ENCODE peak calls at places on chromosomes 6 and 20, in eight cellular contexts. O, R, C, Q, V, Z, W and K are unnamed samples.

GRCh38 chr6:71406871-71407860 is 118.6 kb downstream of the OGFRL1 start:
- DNase-seq in O (no peak), R (no peak), C (no peak), Q (no peak), V (no peak), Z (no peak), W (no peak), K (peak; percentile 95)

GRCh38 chr6:109894181-109894580 is 83.9 kb upstream of the GPR6 start:
- DNase-seq in O (no peak), R (no peak), C (no peak), Q (no peak), V (no peak), Z (no peak), W (no peak), K (no peak)

GRCh38 chr6:90146914-90147668 is 149.6 kb downstream of the BACH2 start:
- DNase-seq in O (no peak), R (no peak), C (peak; percentile 40), Q (no peak), V (no peak), Z (no peak), W (no peak), K (no peak)

GRCh38 chr20:13625241-13625981 is 13.3 kb downstream of the TASP1 start:
- DNase-seq in O (no peak), R (no peak), C (no peak), Q (no peak), V (no peak), Z (no peak), W (no peak), K (no peak)

GRCh38 chr20:24657211-24657610 is 187.8 kb downstream of the SYNDIG1 start:
- DNase-seq in O (no peak), R (peak; percentile 28), C (no peak), Q (no peak), V (no peak), Z (no peak), W (no peak), K (no peak)

GRCh38 chr6:32852844-32853540 is 512 bp downstream of the TAP1 start:
- DNase-seq in O (peak; percentile 76), R (peak; percentile 22), C (peak; percentile 52), Q (no peak), V (peak; percentile 46), Z (peak; percentile 43), W (peak; percentile 34), K (no peak)

GRCh38 chr20:46814366-46815232 is 80.0 kb upstream of the EYA2 start:
- DNase-seq in O (no peak), R (peak; percentile 15), C (no peak), Q (no peak), V (no peak), Z (peak; percentile 65), W (no peak), K (peak; percentile 87)

GRCh38 chr6:133889557-133890301 is 816 bp downstream of the TCF21 start:
- DNase-seq in O (peak; percentile 49), R (peak; percentile 68), C (peak; percentile 45), Q (no peak), V (no peak), Z (no peak), W (no peak), K (peak; percentile 84)

GRCh38 chr20:62737971-62738881 is 29.6 kb downstream of the NTSR1 start:
- DNase-seq in O (peak; percentile 43), R (no peak), C (no peak), Q (no peak), V (no peak), Z (no peak), W (no peak), K (no peak)

GRCh38 chr20:17498181-17498580 is 33.0 kb downstream of the BFSP1 start:
- DNase-seq in O (no peak), R (no peak), C (no peak), Q (no peak), V (no peak), Z (peak; percentile 13), W (no peak), K (no peak)

DNA sequence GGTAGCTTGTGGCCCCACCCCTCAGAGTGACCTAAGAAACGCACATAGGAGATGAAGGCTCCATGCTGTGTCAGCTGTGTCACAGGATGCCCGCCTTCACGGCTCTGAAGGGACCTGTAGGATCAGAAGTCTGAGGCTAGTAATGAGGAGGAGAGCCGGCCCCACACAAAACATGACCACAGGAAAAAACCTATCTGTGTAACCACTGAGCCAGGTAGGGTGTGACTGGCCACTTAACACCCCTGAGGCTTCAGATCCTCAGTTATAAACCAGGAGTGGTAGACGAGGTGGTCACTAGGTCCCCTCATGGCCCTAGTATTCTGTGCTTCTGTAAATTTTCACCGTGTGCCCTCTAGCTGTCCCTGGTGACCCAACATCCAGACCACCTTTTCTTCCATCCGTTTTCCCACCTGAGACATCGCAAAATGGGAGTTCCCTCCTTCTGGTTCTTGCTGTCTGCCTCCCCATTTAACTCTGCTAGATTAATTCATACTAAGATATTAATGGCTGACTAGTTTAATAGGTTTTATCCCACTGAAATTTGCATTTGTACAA is 52.8 kb downstream of the TBC1D7 start:
- DNase-seq in O (no peak), R (no peak), C (no peak), Q (no peak), V (no peak), Z (no peak), W (no peak), K (no peak)
- H3K4me3 ChIP-seq in O (no peak overlapping the region), R (no peak overlapping the region), C (no peak overlapping the region), Q (no peak overlapping the region), V (no peak overlapping the region), Z (no peak overlapping the region), W (no peak overlapping the region), K (no peak overlapping the region)

GRCh38 chr6:904994-905393 is 212.1 kb upstream of the EXOC2 start:
- DNase-seq in O (no peak), R (no peak), C (no peak), Q (no peak), V (no peak), Z (no peak), W (no peak), K (no peak)

GRCh38 chr6:903746-904145 is 210.8 kb upstream of the EXOC2 start:
- DNase-seq in O (no peak), R (no peak), C (no peak), Q (no peak), V (no peak), Z (peak; percentile 39), W (no peak), K (no peak)

GRCh38 chr6:897561-898207 is 204.7 kb upstream of the EXOC2 start:
- DNase-seq in O (no peak), R (no peak), C (no peak), Q (no peak), V (no peak), Z (no peak), W (no peak), K (no peak)

GRCh38 chr6:901696-902455 is 208.9 kb upstream of the EXOC2 start:
- DNase-seq in O (no peak), R (no peak), C (no peak), Q (no peak), V (no peak), Z (no peak), W (no peak), K (no peak)

DNA sequence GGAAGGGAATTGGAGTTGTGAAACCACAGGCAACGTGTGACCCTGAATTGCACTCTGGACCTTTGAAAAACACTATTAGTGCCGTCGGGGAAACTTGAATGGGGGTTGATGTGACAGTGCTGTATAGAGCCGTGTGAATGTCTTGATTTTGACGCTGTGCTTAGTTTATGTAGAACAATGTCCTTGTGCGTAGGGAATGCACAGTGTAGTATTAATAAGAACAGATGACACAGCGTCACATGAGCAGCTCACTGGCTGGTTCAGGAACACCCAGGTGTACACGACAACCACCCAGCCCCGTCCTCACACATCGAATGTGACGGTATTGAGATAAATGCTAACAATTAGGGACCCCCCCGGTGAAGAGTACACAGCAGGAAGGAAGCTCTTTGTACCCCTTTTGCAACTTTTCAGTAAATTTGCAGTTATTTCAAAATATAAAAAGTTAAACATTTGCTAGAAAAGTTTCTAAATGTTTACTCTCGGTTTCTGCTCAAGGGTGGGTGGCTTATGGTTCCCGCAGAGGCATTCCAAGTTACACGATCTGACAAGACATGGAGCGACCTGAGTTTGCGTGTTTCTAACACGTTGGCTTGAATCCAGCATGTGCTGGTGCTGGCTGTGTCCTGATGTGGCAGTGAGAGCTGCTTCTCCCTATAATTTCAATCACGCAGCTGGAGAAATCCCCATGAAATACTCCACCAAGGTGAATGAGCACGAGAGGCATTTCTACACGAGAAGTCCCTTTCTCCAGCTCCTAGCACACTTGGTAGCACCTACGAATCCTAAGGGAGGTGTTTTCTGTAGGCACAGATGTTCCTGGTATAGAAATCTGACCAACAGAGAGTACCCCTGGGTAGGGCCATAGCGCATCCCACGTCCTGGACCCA is 208.0 kb upstream of the EXOC2 start:
- DNase-seq in O (no peak), R (no peak), C (no peak), Q (no peak), V (peak; percentile 38), Z (no peak), W (no peak), K (no peak)
- H3K4me3 ChIP-seq in O (no peak overlapping the region), R (no peak overlapping the region), C (no peak overlapping the region), Q (no peak overlapping the region), V (no peak overlapping the region), Z (no peak overlapping the region), W (no peak overlapping the region), K (no peak overlapping the region)

DNA sequence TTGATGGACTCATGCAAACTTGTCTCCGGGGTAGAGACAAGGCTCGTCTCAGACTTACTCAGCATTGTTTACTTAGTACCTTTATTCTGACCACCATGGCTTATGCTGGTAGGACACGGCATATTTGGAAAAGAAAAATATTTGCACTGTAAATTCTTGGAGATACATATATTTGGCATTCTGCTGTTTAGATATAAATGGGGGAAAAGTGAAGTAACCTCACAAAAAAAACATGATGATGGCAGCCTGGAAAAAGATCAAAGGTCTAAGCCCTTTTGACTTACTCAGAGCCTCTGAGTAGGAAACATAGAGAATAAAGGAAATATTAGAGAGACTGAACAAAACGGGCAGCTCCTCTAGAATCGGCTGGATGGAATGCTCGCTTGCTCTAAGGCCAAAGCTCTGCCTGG is 32.5 kb downstream of the PDE10A start:
- DNase-seq in O (no peak), R (no peak), C (no peak), Q (no peak), V (no peak), Z (no peak), W (no peak), K (no peak)
- H3K4me3 ChIP-seq in O (no peak overlapping the region), R (no peak overlapping the region), C (no peak overlapping the region), Q (no peak overlapping the region), V (no peak overlapping the region), Z (no peak overlapping the region), W (no peak overlapping the region), K (no peak overlapping the region)

GRCh38 chr20:1818895-1819294 is 76.3 kb upstream of the SIRPA start:
- DNase-seq in O (no peak), R (no peak), C (no peak), Q (peak; percentile 24), V (no peak), Z (no peak), W (no peak), K (peak; percentile 43)
- H3K4me3 ChIP-seq in O (no peak overlapping the region), R (no peak overlapping the region), C (no peak overlapping the region), Q (no peak overlapping the region), V (no peak overlapping the region), Z (no peak overlapping the region), W (no peak overlapping the region), K (no peak overlapping the region)

GRCh38 chr6:98847767-98848538 is 13.6 kb downstream of the POU3F2 start:
- DNase-seq in O (peak; percentile 46), R (peak; percentile 14), C (no peak), Q (no peak), V (no peak), Z (no peak), W (no peak), K (peak; percentile 84)
- H3K4me3 ChIP-seq in O (peak overlapping the region; percentile 17), R (peak overlapping the region; percentile 17), C (no peak overlapping the region), Q (no peak overlapping the region), V (no peak overlapping the region), Z (no peak overlapping the region), W (peak overlapping the region; percentile 41), K (peak overlapping the region; percentile 29)